ENCODE peak calls at places on chromosomes 16 and 17, in nine cellular contexts. One of them, this sample, is unnamed.
A peak's percentile ranks its signal among the peaks of the same experiment; 100 is the strongest.

GRCh38 chr17:44144966-44145739 is 3.4 kb downstream of the HROB start:
- DNase-seq in NT2/D1: no peak
- DNase-seq in T-cell: no peak
- DNase-seq in activated CD4-positive, alpha-beta T cell treated with anti-CD3 and anti-CD28 coated beads, Interleukin-2, amount 50 U/mL, for 24 hours: no peak
- DNase-seq in HTR-8/SVneo: no peak
- DNase-seq in GM10248: no peak
- DNase-seq in kidney epithelial cell: no peak
- DNase-seq in AG04450: no peak
- DNase-seq in amniotic epithelial cell: peak; percentile 97
- DNase-seq in this sample: no peak

GRCh38 chr16:1293921-1294656 is 15.3 kb upstream of the UBE2I start:
- DNase-seq in NT2/D1: no peak
- DNase-seq in T-cell: no peak
- DNase-seq in activated CD4-positive, alpha-beta T cell treated with anti-CD3 and anti-CD28 coated beads, Interleukin-2, amount 50 U/mL, for 24 hours: no peak
- DNase-seq in HTR-8/SVneo: no peak
- DNase-seq in GM10248: no peak
- DNase-seq in kidney epithelial cell: no peak
- DNase-seq in AG04450: no peak
- DNase-seq in amniotic epithelial cell: no peak
- DNase-seq in this sample: no peak

GRCh38 chr17:72590882-72591499 is 470.2 kb downstream of the SOX9 start:
- DNase-seq in NT2/D1: no peak
- DNase-seq in T-cell: no peak
- DNase-seq in activated CD4-positive, alpha-beta T cell treated with anti-CD3 and anti-CD28 coated beads, Interleukin-2, amount 50 U/mL, for 24 hours: no peak
- DNase-seq in HTR-8/SVneo: no peak
- DNase-seq in GM10248: no peak
- DNase-seq in kidney epithelial cell: no peak
- DNase-seq in AG04450: no peak
- DNase-seq in amniotic epithelial cell: no peak
- DNase-seq in this sample: no peak

GRCh38 chr16:79299154-79299799 is 301.3 kb downstream of the MAF start:
- DNase-seq in NT2/D1: peak; percentile 95
- DNase-seq in T-cell: no peak
- DNase-seq in activated CD4-positive, alpha-beta T cell treated with anti-CD3 and anti-CD28 coated beads, Interleukin-2, amount 50 U/mL, for 24 hours: no peak
- DNase-seq in HTR-8/SVneo: no peak
- DNase-seq in GM10248: no peak
- DNase-seq in kidney epithelial cell: no peak
- DNase-seq in AG04450: no peak
- DNase-seq in amniotic epithelial cell: no peak
- DNase-seq in this sample: no peak

GRCh38 chr17:80616705-80617104 is 72.1 kb downstream of the RPTOR start:
- DNase-seq in NT2/D1: no peak
- DNase-seq in T-cell: no peak
- DNase-seq in activated CD4-positive, alpha-beta T cell treated with anti-CD3 and anti-CD28 coated beads, Interleukin-2, amount 50 U/mL, for 24 hours: no peak
- DNase-seq in HTR-8/SVneo: no peak
- DNase-seq in GM10248: no peak
- DNase-seq in kidney epithelial cell: no peak
- DNase-seq in AG04450: no peak
- DNase-seq in amniotic epithelial cell: no peak
- DNase-seq in this sample: no peak

GRCh38 chr17:76161113-76161512 is 20.1 kb upstream of the FOXJ1 start:
- DNase-seq in NT2/D1: no peak
- DNase-seq in T-cell: no peak
- DNase-seq in activated CD4-positive, alpha-beta T cell treated with anti-CD3 and anti-CD28 coated beads, Interleukin-2, amount 50 U/mL, for 24 hours: no peak
- DNase-seq in HTR-8/SVneo: no peak
- DNase-seq in GM10248: no peak
- DNase-seq in kidney epithelial cell: no peak
- DNase-seq in AG04450: no peak
- DNase-seq in amniotic epithelial cell: no peak
- DNase-seq in this sample: no peak

GRCh38 chr17:62807812-62808575 is at the start of gene MARCHF10:
- DNase-seq in NT2/D1: no peak
- DNase-seq in T-cell: no peak
- DNase-seq in activated CD4-positive, alpha-beta T cell treated with anti-CD3 and anti-CD28 coated beads, Interleukin-2, amount 50 U/mL, for 24 hours: no peak
- DNase-seq in HTR-8/SVneo: no peak
- DNase-seq in GM10248: peak; percentile 69
- DNase-seq in kidney epithelial cell: no peak
- DNase-seq in AG04450: no peak
- DNase-seq in amniotic epithelial cell: no peak
- DNase-seq in this sample: peak; percentile 71

GRCh38 chr16:5738586-5738985 is 641.0 kb upstream of the EEF2KMT start:
- DNase-seq in NT2/D1: no peak
- DNase-seq in T-cell: no peak
- DNase-seq in activated CD4-positive, alpha-beta T cell treated with anti-CD3 and anti-CD28 coated beads, Interleukin-2, amount 50 U/mL, for 24 hours: no peak
- DNase-seq in HTR-8/SVneo: no peak
- DNase-seq in GM10248: no peak
- DNase-seq in kidney epithelial cell: no peak
- DNase-seq in AG04450: no peak
- DNase-seq in amniotic epithelial cell: no peak
- DNase-seq in this sample: no peak

GRCh38 chr17:78831688-78832540 is 8.7 kb downstream of the USP36 start:
- DNase-seq in NT2/D1: no peak
- DNase-seq in T-cell: no peak
- DNase-seq in activated CD4-positive, alpha-beta T cell treated with anti-CD3 and anti-CD28 coated beads, Interleukin-2, amount 50 U/mL, for 24 hours: no peak
- DNase-seq in HTR-8/SVneo: no peak
- DNase-seq in GM10248: no peak
- DNase-seq in kidney epithelial cell: no peak
- DNase-seq in AG04450: no peak
- DNase-seq in amniotic epithelial cell: no peak
- DNase-seq in this sample: no peak

GRCh38 chr16:4472880-4473279 is 1.5 kb downstream of the NMRAL1 start:
- DNase-seq in NT2/D1: no peak
- DNase-seq in T-cell: no peak
- DNase-seq in activated CD4-positive, alpha-beta T cell treated with anti-CD3 and anti-CD28 coated beads, Interleukin-2, amount 50 U/mL, for 24 hours: no peak
- DNase-seq in HTR-8/SVneo: no peak
- DNase-seq in GM10248: no peak
- DNase-seq in kidney epithelial cell: no peak
- DNase-seq in AG04450: no peak
- DNase-seq in amniotic epithelial cell: no peak
- DNase-seq in this sample: no peak

GRCh38 chr17:82915697-82916027 is 75.8 kb upstream of the ZNF750 start:
- DNase-seq in NT2/D1: no peak
- DNase-seq in T-cell: no peak
- DNase-seq in activated CD4-positive, alpha-beta T cell treated with anti-CD3 and anti-CD28 coated beads, Interleukin-2, amount 50 U/mL, for 24 hours: no peak
- DNase-seq in HTR-8/SVneo: no peak
- DNase-seq in GM10248: no peak
- DNase-seq in kidney epithelial cell: no peak
- DNase-seq in AG04450: no peak
- DNase-seq in amniotic epithelial cell: no peak
- DNase-seq in this sample: no peak

GRCh38 chr16:50704245-50704644 is 10.8 kb downstream of the NOD2 start:
- DNase-seq in NT2/D1: no peak
- DNase-seq in T-cell: no peak
- DNase-seq in activated CD4-positive, alpha-beta T cell treated with anti-CD3 and anti-CD28 coated beads, Interleukin-2, amount 50 U/mL, for 24 hours: no peak
- DNase-seq in HTR-8/SVneo: no peak
- DNase-seq in GM10248: no peak
- DNase-seq in kidney epithelial cell: no peak
- DNase-seq in AG04450: no peak
- DNase-seq in amniotic epithelial cell: no peak
- DNase-seq in this sample: no peak

GRCh38 chr17:10744509-10745000 is 14.7 kb upstream of the TMEM220 start:
- DNase-seq in NT2/D1: no peak
- DNase-seq in T-cell: peak; percentile 16
- DNase-seq in activated CD4-positive, alpha-beta T cell treated with anti-CD3 and anti-CD28 coated beads, Interleukin-2, amount 50 U/mL, for 24 hours: no peak
- DNase-seq in HTR-8/SVneo: no peak
- DNase-seq in GM10248: no peak
- DNase-seq in kidney epithelial cell: no peak
- DNase-seq in AG04450: no peak
- DNase-seq in amniotic epithelial cell: no peak
- DNase-seq in this sample: no peak

GRCh38 chr16:4175849-4176248 is 59.6 kb upstream of the ADCY9 start:
- DNase-seq in NT2/D1: no peak
- DNase-seq in T-cell: no peak
- DNase-seq in activated CD4-positive, alpha-beta T cell treated with anti-CD3 and anti-CD28 coated beads, Interleukin-2, amount 50 U/mL, for 24 hours: no peak
- DNase-seq in HTR-8/SVneo: no peak
- DNase-seq in GM10248: no peak
- DNase-seq in kidney epithelial cell: no peak
- DNase-seq in AG04450: no peak
- DNase-seq in amniotic epithelial cell: no peak
- DNase-seq in this sample: no peak

GRCh38 chr17:39744836-39745215 is 7.1 kb downstream of the GRB7 start:
- DNase-seq in NT2/D1: no peak
- DNase-seq in T-cell: no peak
- DNase-seq in activated CD4-positive, alpha-beta T cell treated with anti-CD3 and anti-CD28 coated beads, Interleukin-2, amount 50 U/mL, for 24 hours: no peak
- DNase-seq in HTR-8/SVneo: no peak
- DNase-seq in GM10248: no peak
- DNase-seq in kidney epithelial cell: no peak
- DNase-seq in AG04450: no peak
- DNase-seq in amniotic epithelial cell: no peak
- DNase-seq in this sample: no peak

GRCh38 chr16:21568502-21569189 is 30.7 kb upstream of the METTL9 start:
- DNase-seq in NT2/D1: no peak
- DNase-seq in T-cell: no peak
- DNase-seq in activated CD4-positive, alpha-beta T cell treated with anti-CD3 and anti-CD28 coated beads, Interleukin-2, amount 50 U/mL, for 24 hours: no peak
- DNase-seq in HTR-8/SVneo: no peak
- DNase-seq in GM10248: no peak
- DNase-seq in kidney epithelial cell: no peak
- DNase-seq in AG04450: no peak
- DNase-seq in amniotic epithelial cell: no peak
- DNase-seq in this sample: no peak

GRCh38 chr16:52825882-52826281 is 226.8 kb downstream of the CHD9NB start:
- DNase-seq in NT2/D1: no peak
- DNase-seq in T-cell: no peak
- DNase-seq in activated CD4-positive, alpha-beta T cell treated with anti-CD3 and anti-CD28 coated beads, Interleukin-2, amount 50 U/mL, for 24 hours: no peak
- DNase-seq in HTR-8/SVneo: no peak
- DNase-seq in GM10248: no peak
- DNase-seq in kidney epithelial cell: no peak
- DNase-seq in AG04450: no peak
- DNase-seq in amniotic epithelial cell: no peak
- DNase-seq in this sample: peak; percentile 72

GRCh38 chr17:74117087-74117486 is 86.4 kb upstream of the RPL38 start:
- DNase-seq in NT2/D1: no peak
- DNase-seq in T-cell: no peak
- DNase-seq in activated CD4-positive, alpha-beta T cell treated with anti-CD3 and anti-CD28 coated beads, Interleukin-2, amount 50 U/mL, for 24 hours: no peak
- DNase-seq in HTR-8/SVneo: no peak
- DNase-seq in GM10248: no peak
- DNase-seq in kidney epithelial cell: no peak
- DNase-seq in AG04450: no peak
- DNase-seq in amniotic epithelial cell: no peak
- DNase-seq in this sample: no peak

GRCh38 chr17:37283414-37283961 is 92.3 kb upstream of the C17orf78 start:
- DNase-seq in NT2/D1: no peak
- DNase-seq in T-cell: no peak
- DNase-seq in activated CD4-positive, alpha-beta T cell treated with anti-CD3 and anti-CD28 coated beads, Interleukin-2, amount 50 U/mL, for 24 hours: no peak
- DNase-seq in HTR-8/SVneo: no peak
- DNase-seq in GM10248: no peak
- DNase-seq in kidney epithelial cell: no peak
- DNase-seq in AG04450: no peak
- DNase-seq in amniotic epithelial cell: peak; percentile 37
- DNase-seq in this sample: no peak

GRCh38 chr16:66608241-66609138 is 4.0 kb downstream of the CMTM3 start:
- DNase-seq in NT2/D1: peak; percentile 78
- DNase-seq in T-cell: peak; percentile 61
- DNase-seq in activated CD4-positive, alpha-beta T cell treated with anti-CD3 and anti-CD28 coated beads, Interleukin-2, amount 50 U/mL, for 24 hours: peak; percentile 80
- DNase-seq in HTR-8/SVneo: peak; percentile 96
- DNase-seq in GM10248: peak; percentile 90
- DNase-seq in kidney epithelial cell: peak; percentile 71
- DNase-seq in AG04450: peak; percentile 71
- DNase-seq in amniotic epithelial cell: peak; percentile 89
- DNase-seq in this sample: peak; percentile 24

GRCh38 chr16:22198547-22199293 is 7.4 kb upstream of the EEF2K start:
- DNase-seq in NT2/D1: no peak
- DNase-seq in T-cell: no peak
- DNase-seq in activated CD4-positive, alpha-beta T cell treated with anti-CD3 and anti-CD28 coated beads, Interleukin-2, amount 50 U/mL, for 24 hours: no peak
- DNase-seq in HTR-8/SVneo: no peak
- DNase-seq in GM10248: peak; percentile 42
- DNase-seq in kidney epithelial cell: no peak
- DNase-seq in AG04450: no peak
- DNase-seq in amniotic epithelial cell: no peak
- DNase-seq in this sample: no peak

GRCh38 chr16:534856-535445 is 7.4 kb downstream of the CAPN15 start:
- DNase-seq in NT2/D1: no peak
- DNase-seq in T-cell: no peak
- DNase-seq in activated CD4-positive, alpha-beta T cell treated with anti-CD3 and anti-CD28 coated beads, Interleukin-2, amount 50 U/mL, for 24 hours: no peak
- DNase-seq in HTR-8/SVneo: no peak
- DNase-seq in GM10248: no peak
- DNase-seq in kidney epithelial cell: no peak
- DNase-seq in AG04450: no peak
- DNase-seq in amniotic epithelial cell: no peak
- DNase-seq in this sample: no peak

GRCh38 chr17:27496005-27496404 is 39.8 kb downstream of the KSR1 start:
- DNase-seq in NT2/D1: no peak
- DNase-seq in T-cell: no peak
- DNase-seq in activated CD4-positive, alpha-beta T cell treated with anti-CD3 and anti-CD28 coated beads, Interleukin-2, amount 50 U/mL, for 24 hours: no peak
- DNase-seq in HTR-8/SVneo: no peak
- DNase-seq in GM10248: peak; percentile 45
- DNase-seq in kidney epithelial cell: no peak
- DNase-seq in AG04450: no peak
- DNase-seq in amniotic epithelial cell: no peak
- DNase-seq in this sample: no peak

GRCh38 chr16:88068476-88069396 is 117.5 kb downstream of the BANP start:
- DNase-seq in NT2/D1: no peak
- DNase-seq in T-cell: no peak
- DNase-seq in activated CD4-positive, alpha-beta T cell treated with anti-CD3 and anti-CD28 coated beads, Interleukin-2, amount 50 U/mL, for 24 hours: no peak
- DNase-seq in HTR-8/SVneo: no peak
- DNase-seq in GM10248: no peak
- DNase-seq in kidney epithelial cell: no peak
- DNase-seq in AG04450: no peak
- DNase-seq in amniotic epithelial cell: no peak
- DNase-seq in this sample: no peak

GRCh38 chr17:2685696-2686095 is 25.9 kb downstream of the CLUH start:
- DNase-seq in NT2/D1: no peak
- DNase-seq in T-cell: no peak
- DNase-seq in activated CD4-positive, alpha-beta T cell treated with anti-CD3 and anti-CD28 coated beads, Interleukin-2, amount 50 U/mL, for 24 hours: no peak
- DNase-seq in HTR-8/SVneo: no peak
- DNase-seq in GM10248: no peak
- DNase-seq in kidney epithelial cell: no peak
- DNase-seq in AG04450: no peak
- DNase-seq in amniotic epithelial cell: no peak
- DNase-seq in this sample: no peak

GRCh38 chr17:16908282-16908681 is 63.6 kb downstream of the TNFRSF13B start:
- DNase-seq in NT2/D1: no peak
- DNase-seq in T-cell: no peak
- DNase-seq in activated CD4-positive, alpha-beta T cell treated with anti-CD3 and anti-CD28 coated beads, Interleukin-2, amount 50 U/mL, for 24 hours: no peak
- DNase-seq in HTR-8/SVneo: no peak
- DNase-seq in GM10248: no peak
- DNase-seq in kidney epithelial cell: no peak
- DNase-seq in AG04450: no peak
- DNase-seq in amniotic epithelial cell: no peak
- DNase-seq in this sample: no peak

This sample was measured in NCI-H187.